ENCODE peak calls at places on chromosome 13, in five cellular contexts. N is PC-9, I is HFF-Myc, E is nucleus accumbens, W is C1 segment of cervical spinal cord. L is an unnamed sample.

GRCh38 chr13:46369506-46370268 is 17.4 kb downstream of the RUBCNL start:
- DNase-seq in E (no peak), I (no peak), N (no peak), W (no peak), L (no peak)

GRCh38 chr13:111667757-111668156 is 347.3 kb downstream of the TEX29 start:
- DNase-seq in W (no peak), I (no peak), N (no peak), E (no peak), L (no peak)

GRCh38 chr13:110498327-110498726 is 63.2 kb downstream of the RAB20 start:
- DNase-seq in W (no peak), E (no peak), N (no peak), I (no peak), L (no peak)

GRCh38 chr13:64272681-64273080 is 2857.0 kb upstream of the PCDH20 start:
- DNase-seq in N (no peak), W (no peak), E (no peak), I (no peak), L (no peak)

GRCh38 chr13:33230178-33230881 is 55.2 kb downstream of the STARD13 start:
- DNase-seq in W (no peak), E (no peak), I (no peak), N (no peak), L (no peak)

GRCh38 chr13:96984061-96984508 is 10.2 kb downstream of the OXGR1 start:
- DNase-seq in I (no peak), E (no peak), W (no peak), N (peak; percentile 87), L (peak; percentile 7)

GRCh38 chr13:27619093-27619705 is 1.1 kb downstream of the LNX2 start:
- DNase-seq in W (no peak), I (no peak), N (no peak), E (no peak), L (no peak)

GRCh38 chr13:110523180-110523579 is 38.3 kb downstream of the RAB20 start:
- DNase-seq in I (no peak), N (no peak), W (no peak), E (no peak), L (no peak)

GRCh38 chr13:44384778-44385177 is 11.2 kb downstream of the SERP2 start:
- DNase-seq in W (no peak), I (no peak), E (no peak), N (no peak), L (no peak)

GRCh38 chr13:40784540-40784939 is 4.9 kb upstream of the SLC25A15 start:
- DNase-seq in N (no peak), I (no peak), W (no peak), E (no peak), L (no peak)

GRCh38 chr13:94342436-94343242 is 136.8 kb downstream of the DCT start:
- DNase-seq in I (no peak), E (no peak), W (no peak), N (no peak), L (no peak)

GRCh38 chr13:33150146-33150545 is 133.9 kb downstream of the KL start:
- DNase-seq in N (no peak), E (peak; percentile 46), I (no peak), W (no peak), L (no peak)

GRCh38 chr13:27043013-27043412 is 128.6 kb downstream of the USP12 start:
- DNase-seq in E (peak; percentile 81), W (peak; percentile 49), I (peak; percentile 96), N (peak; percentile 94), L (peak; percentile 70)

GRCh38 chr13:28357247-28357825 is 137.6 kb downstream of the FLT1 start:
- DNase-seq in E (no peak), I (no peak), W (no peak), N (peak; percentile 49), L (no peak)

GRCh38 chr13:75760182-75760981 is 124.3 kb downstream of the LMO7 start:
- DNase-seq in E (no peak), N (peak; percentile 94), I (no peak), W (no peak), L (no peak)

GRCh38 chr13:23273498-23273897 is 92.7 kb downstream of the SGCG start:
- DNase-seq in N (no peak), W (no peak), E (no peak), I (no peak), L (no peak)

GRCh38 chr13:112330479-112331407 is 45.4 kb upstream of the SPACA7 start:
- DNase-seq in W (no peak), E (no peak), I (no peak), N (no peak), L (no peak)

GRCh38 chr13:24654741-24655140 is 25.5 kb upstream of the ATP12A start:
- DNase-seq in I (no peak), W (no peak), E (no peak), N (no peak), L (no peak)

GRCh38 chr13:20901668-20902437 is 693 bp downstream of the XPO4 start:
- DNase-seq in I (no peak), E (no peak), N (no peak), W (no peak), L (no peak)

GRCh38 chr13:32824671-32825070 is 191.6 kb upstream of the KL start:
- DNase-seq in W (no peak), E (no peak), I (peak; percentile 81), N (peak; percentile 96), L (no peak)

GRCh38 chr13:28449826-28450773 is 44.8 kb downstream of the FLT1 start:
- DNase-seq in I (peak; percentile 40), N (no peak), E (no peak), W (no peak), L (no peak)

GRCh38 chr13:54183728-54184127 is 1155.1 kb downstream of the OLFM4 start:
- DNase-seq in E (no peak), I (no peak), W (no peak), N (no peak), L (no peak)

GRCh38 chr13:51584731-51585191 is 499 bp downstream of the WDFY2 start:
- DNase-seq in E (peak; percentile 65), I (no peak), N (peak; percentile 56), W (no peak), L (peak; percentile 24)

GRCh38 chr13:42926555-42926954 is 65.5 kb downstream of the EPSTI1 start:
- DNase-seq in I (peak; percentile 1), W (no peak), N (no peak), E (no peak), L (no peak)

GRCh38 chr13:21458816-21459701 is at the start of gene ZDHHC20:
- DNase-seq in I (no peak), E (peak; percentile 95), N (peak; percentile 61), W (peak; percentile 80), L (peak; percentile 95)

L was measured in frontal cortex.